ENCODE peak calls at places on chromosome 19, in six cellular contexts. D, T, X, N, M and I are unnamed samples.

GRCh38 chr19:2724148-2724557 is 3.0 kb upstream of the DIRAS1 start:
- DNase-seq in D (no peak), T (no peak), X (no peak), N (no peak), M (no peak), I (no peak)

GRCh38 chr19:40603071-40603718 is 2.0 kb downstream of the LTBP4 start:
- DNase-seq in D (no peak), T (no peak), X (peak), N (no peak), M (no peak), I (no peak)

GRCh38 chr19:33673258-33673875 is 51.6 kb downstream of the CHST8 start:
- DNase-seq in D (no peak), T (peak), X (no peak), N (peak), M (no peak), I (no peak)

GRCh38 chr19:52343548-52343947 is 7.5 kb downstream of the ZNF610 start:
- DNase-seq in D (no peak), T (no peak), X (peak), N (peak), M (no peak), I (peak)

GRCh38 chr19:18883530-18884304 is 12.2 kb downstream of the CERS1 start:
- DNase-seq in D (no peak), T (no peak), X (no peak), N (peak), M (no peak), I (no peak)

GRCh38 chr19:17107546-17108452 is 32.2 kb downstream of the MYO9B start:
- DNase-seq in D (peak), T (peak), X (peak), N (peak), M (peak), I (peak)

GRCh38 chr19:2246801-2247361 is 2.2 kb upstream of the AMH start:
- DNase-seq in D (no peak), T (peak), X (peak), N (no peak), M (no peak), I (no peak)

GRCh38 chr19:11699931-11700794 is 38.6 kb downstream of the ZNF823 start:
- DNase-seq in D (no peak), T (no peak), X (peak), N (no peak), M (peak), I (no peak)

GRCh38 chr19:3336680-3337523 is 29.5 kb upstream of the NFIC start:
- DNase-seq in D (peak), T (peak), X (peak), N (peak), M (peak), I (peak)

GRCh38 chr19:49420227-49420626 is 3.0 kb downstream of the PTH2 start:
- DNase-seq in D (no peak), T (no peak), X (no peak), N (no peak), M (no peak), I (no peak)

GRCh38 chr19:11641241-11641640 is 44.0 kb downstream of the ZNF627 start:
- DNase-seq in D (no peak), T (no peak), X (no peak), N (no peak), M (no peak), I (no peak)

GRCh38 chr19:16821081-16821480 is 8.1 kb upstream of the SIN3B start:
- DNase-seq in D (no peak), T (no peak), X (no peak), N (no peak), M (peak), I (no peak)

GRCh38 chr19:14835011-14835410 is at the start of the genes OR7A5 and OR7C1:
- DNase-seq in D (no peak), T (no peak), X (no peak), N (no peak), M (peak), I (peak)

GRCh38 chr19:38538386-38538785 is 79.4 kb downstream of the MAP4K1 start:
- DNase-seq in D (peak), T (no peak), X (no peak), N (no peak), M (no peak), I (no peak)

GRCh38 chr19:1510442-1510806 is 2.4 kb downstream of the ADAMTSL5 start:
- DNase-seq in D (no peak), T (no peak), X (no peak), N (no peak), M (no peak), I (no peak)

GRCh38 chr19:18274303-18274775 is at the start of gene IQCN:
- DNase-seq in D (no peak), T (no peak), X (no peak), N (peak), M (peak), I (peak)

GRCh38 chr19:40598121-40598917 is 2.9 kb upstream of the LTBP4 start:
- DNase-seq in D (peak), T (peak), X (peak), N (peak), M (peak), I (peak)

GRCh38 chr19:10751109-10751972 is 33.5 kb downstream of the DNM2 start:
- DNase-seq in D (peak), T (no peak), X (no peak), N (no peak), M (no peak), I (peak)

DNA sequence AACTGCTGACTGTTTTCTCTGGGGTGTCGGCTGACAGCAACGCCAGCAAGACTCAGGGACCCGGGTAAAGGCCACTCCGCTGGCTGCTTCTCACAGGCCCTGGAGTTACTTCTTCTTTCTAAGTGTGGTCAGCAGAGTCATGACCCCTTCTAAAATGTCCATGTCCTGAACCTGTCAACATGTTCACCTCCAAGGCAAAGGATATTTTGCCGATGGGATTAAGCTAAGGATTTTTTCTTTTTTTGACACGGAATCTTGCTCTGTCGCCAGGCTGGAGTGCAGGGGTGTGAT is 7.9 kb downstream of the PEX11G start:
- DNase-seq in D (peak), T (no peak), X (no peak), N (no peak), M (no peak), I (no peak)
- H3K27ac ChIP-seq in D (peak), T (no peak), X (no peak), N (no peak), M (peak), I (no peak)

GRCh38 chr19:47497073-47497766 is 13.2 kb upstream of the KPTN start:
- DNase-seq in D (no peak), T (no peak), X (no peak), N (no peak), M (no peak), I (no peak)

GRCh38 chr19:47499863-47500830 is 14.7 kb downstream of the NAPA start:
- DNase-seq in D (no peak), T (no peak), X (no peak), N (no peak), M (no peak), I (no peak)

GRCh38 chr19:47497821-47498520 is 14.0 kb upstream of the KPTN start:
- DNase-seq in D (no peak), T (no peak), X (no peak), N (no peak), M (no peak), I (no peak)

GRCh38 chr19:47499371-47499770 is 15.4 kb upstream of the KPTN start:
- DNase-seq in D (no peak), T (no peak), X (no peak), N (no peak), M (no peak), I (no peak)

DNA sequence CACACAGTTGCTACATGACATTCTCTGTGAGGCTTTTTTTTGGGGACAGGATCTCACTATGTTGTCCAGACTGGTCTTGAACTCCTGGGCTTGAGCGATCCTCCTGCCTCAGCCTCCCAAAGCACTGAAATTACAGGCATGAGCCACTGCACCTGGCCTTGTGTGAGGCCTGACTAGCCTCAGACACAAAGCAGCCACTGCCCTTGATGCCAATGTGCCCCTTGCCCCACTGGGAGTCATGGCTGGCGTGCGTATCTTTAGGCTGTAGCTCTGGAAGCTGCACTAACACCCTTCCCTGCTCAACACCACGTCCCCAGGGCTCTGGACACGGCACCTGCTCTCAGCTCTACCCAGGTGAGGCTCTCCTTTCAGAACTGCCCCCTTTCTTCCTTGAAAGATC is 14.5 kb upstream of the KPTN start:
- DNase-seq in D (no peak), T (no peak), X (no peak), N (no peak), M (no peak), I (no peak)
- H3K27ac ChIP-seq in D (no peak), T (no peak), X (no peak), N (no peak), M (no peak), I (no peak)

DNA sequence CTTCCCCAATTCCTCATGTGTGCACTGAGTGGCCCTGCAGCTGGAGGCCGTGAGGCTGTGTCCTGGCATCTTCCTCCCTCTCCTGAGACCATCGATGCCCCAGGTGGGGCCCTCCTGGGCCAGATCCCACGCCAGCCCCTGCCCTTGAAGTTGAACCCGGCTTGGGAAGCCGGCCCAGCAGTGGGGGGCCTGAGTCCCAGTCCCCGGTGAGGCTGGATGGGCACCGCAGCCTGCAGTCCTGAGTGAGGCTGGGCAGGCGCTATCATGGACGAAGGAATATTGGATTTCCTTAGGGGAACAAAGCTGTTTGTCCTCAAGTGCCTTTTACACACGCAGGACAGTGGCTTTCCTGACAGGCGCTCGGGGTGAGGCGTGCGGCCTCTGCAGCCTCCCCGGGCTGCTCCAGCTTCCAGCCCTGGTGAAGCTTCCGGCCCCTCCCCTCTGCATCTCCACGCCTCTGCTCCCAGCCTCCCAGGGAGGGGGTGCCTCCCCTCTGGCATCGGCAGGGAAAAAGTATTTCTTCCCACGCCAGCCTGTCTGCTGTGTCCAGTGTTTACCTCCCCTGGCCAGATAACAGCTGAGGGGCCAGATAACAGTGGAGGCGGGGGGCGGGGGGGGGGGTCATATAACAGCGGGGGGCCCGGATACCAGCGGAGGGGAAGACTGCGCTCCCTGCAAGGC is 159.5 kb downstream of the KDM4B start:
- DNase-seq in D (no peak), T (no peak), X (peak), N (no peak), M (no peak), I (no peak)
- H3K27ac ChIP-seq in D (peak), T (no peak), X (peak), N (no peak), M (no peak), I (peak)

DNA sequence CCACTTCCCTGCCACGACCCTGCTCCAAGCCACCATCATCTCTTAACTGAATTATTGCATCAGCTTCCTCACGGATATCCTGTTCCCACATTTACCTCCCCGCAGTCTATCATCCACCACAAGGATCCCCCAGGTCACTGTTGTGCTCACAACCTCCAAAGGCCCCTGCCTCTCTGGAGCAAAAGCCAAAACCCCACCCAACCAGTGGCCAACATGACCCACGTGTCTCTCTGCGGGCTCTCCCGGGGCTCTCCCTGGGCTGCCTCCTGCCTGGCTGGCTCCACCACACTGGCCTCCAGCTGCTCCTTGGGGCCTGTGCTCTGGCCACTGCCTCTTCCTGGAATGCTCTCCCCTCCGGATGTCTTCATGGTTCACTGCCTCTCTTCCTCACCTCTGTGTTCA is 809.3 kb downstream of the UQCRFS1 start:
- DNase-seq in D (no peak), T (no peak), X (no peak), N (no peak), M (no peak), I (no peak)
- H3K27ac ChIP-seq in D (no peak), T (no peak), X (no peak), N (no peak), M (no peak), I (no peak)